ENCODE peak calls at places on chromosomes 11 and 22, in ten cellular contexts. D, H, Y, R, L, P, Z, V, E and J are unnamed samples.

GRCh38 chr11:112756166-112756565 is 205.1 kb upstream of the NCAM1 start:
- DNase-seq in Y (no peak), R (no peak), V (no peak), P (no peak), E (no peak), D (no peak), Z (no peak), H (no peak), L (no peak), J (no peak)

GRCh38 chr22:39215070-39215396 is 29.7 kb downstream of the PDGFB start:
- DNase-seq in E (no peak), Z (no peak), P (no peak), Y (no peak), L (no peak), H (no peak), R (no peak), V (no peak), D (no peak), J (no peak)

GRCh38 chr11:133082453-133082781 is 449.9 kb downstream of the OPCML start:
- DNase-seq in V (no peak), L (no peak), Y (no peak), E (no peak), H (no peak), Z (no peak), P (no peak), R (no peak), D (peak), J (peak)

GRCh38 chr11:126929186-126930085 is 71.1 kb downstream of the KIRREL3 start:
- DNase-seq in P (peak), D (peak), R (no peak), Y (no peak), V (no peak), H (no peak), E (no peak), L (no peak), Z (no peak), J (no peak)

GRCh38 chr11:92154611-92155010 is 70.0 kb upstream of the FAT3 start:
- DNase-seq in Y (no peak), R (no peak), Z (no peak), V (no peak), E (no peak), D (no peak), P (no peak), H (no peak), L (no peak), J (no peak)

GRCh38 chr11:2991477-2992233 is 474 bp downstream of the NAP1L4 start:
- DNase-seq in Y (no peak), E (no peak), L (no peak), Z (no peak), V (peak), D (peak), R (no peak), H (no peak), P (no peak), J (no peak)

GRCh38 chr11:76207642-76208378 is 1.5 kb upstream of the WNT11 start:
- DNase-seq in L (peak), E (peak), Y (peak), P (peak), V (peak), R (no peak), H (peak), Z (peak), D (peak), J (peak)

GRCh38 chr11:65696802-65697552 is 15.1 kb upstream of the KAT5 start:
- DNase-seq in L (no peak), Y (no peak), H (no peak), E (no peak), R (no peak), D (no peak), Z (no peak), P (no peak), V (no peak), J (no peak)

GRCh38 chr11:74739546-74740270 is 8.5 kb upstream of the CHRDL2 start:
- DNase-seq in D (peak), H (peak), Y (no peak), L (no peak), V (peak), E (peak), Z (no peak), P (peak), R (no peak), J (no peak)

GRCh38 chr11:60918941-60919275 is 5.0 kb downstream of the TMEM109 start:
- DNase-seq in H (no peak), P (peak), Z (no peak), R (no peak), V (no peak), Y (no peak), E (no peak), D (peak), L (no peak), J (no peak)

GRCh38 chr22:38890377-38890776 is 18.4 kb upstream of the CBX6 start:
- DNase-seq in P (no peak), D (no peak), Y (no peak), H (no peak), V (no peak), L (no peak), Z (no peak), R (no peak), E (no peak), J (no peak)

GRCh38 chr22:43303751-43304150 is 39.4 kb downstream of the SCUBE1 start:
- DNase-seq in V (no peak), Z (no peak), L (no peak), P (no peak), R (no peak), D (no peak), E (no peak), Y (no peak), H (no peak), J (no peak)

GRCh38 chr11:62013266-62014157 is 46.1 kb upstream of the FTH1 start:
- DNase-seq in L (no peak), V (no peak), H (no peak), Y (no peak), E (peak), P (no peak), R (no peak), Z (no peak), D (peak), J (peak)

GRCh38 chr11:6681949-6682348 is 1.2 kb downstream of the MRPL17 start:
- DNase-seq in H (no peak), L (no peak), R (no peak), V (no peak), Z (no peak), D (peak), E (no peak), P (no peak), Y (no peak), J (no peak)

GRCh38 chr11:118913411-118914125 is 12.2 kb downstream of the BCL9L start:
- DNase-seq in L (peak), V (no peak), R (no peak), P (no peak), E (peak), Z (no peak), H (no peak), Y (no peak), D (no peak), J (peak)

GRCh38 chr22:42162728-42163489 is 32.3 kb upstream of the CYP2D6 start:
- DNase-seq in L (no peak), V (no peak), Z (no peak), H (no peak), Y (no peak), D (no peak), P (no peak), R (no peak), E (peak), J (no peak)

GRCh38 chr22:20549232-20549841 is 41.9 kb downstream of the MED15 start:
- DNase-seq in L (peak), Z (no peak), E (peak), H (peak), D (peak), P (no peak), R (no peak), V (no peak), Y (no peak), J (no peak)

GRCh38 chr22:43421914-43422615 is 10.3 kb downstream of the MPPED1 start:
- DNase-seq in Z (no peak), R (no peak), Y (no peak), V (no peak), P (no peak), H (no peak), L (no peak), E (no peak), D (no peak), J (no peak)

GRCh38 chr22:23804781-23805291 is 18.1 kb downstream of the SMARCB1 start:
- DNase-seq in R (no peak), D (no peak), H (no peak), E (no peak), V (no peak), Y (no peak), P (peak), L (no peak), Z (no peak), J (no peak)

GRCh38 chr11:73191151-73191550 is 26.9 kb upstream of the P2RY2 start:
- DNase-seq in P (no peak), Z (no peak), R (no peak), V (no peak), E (peak), H (no peak), D (no peak), Y (no peak), L (no peak), J (no peak)

GRCh38 chr11:126172596-126173038 is 38.8 kb downstream of the RPUSD4 start:
- DNase-seq in V (no peak), D (peak), Y (no peak), R (no peak), E (no peak), H (no peak), Z (no peak), P (peak), L (no peak), J (no peak)

GRCh38 chr11:59957094-59957493 is 6.7 kb upstream of the OOSP4A start:
- DNase-seq in H (no peak), E (no peak), D (peak), P (no peak), L (no peak), R (no peak), V (no peak), Y (no peak), Z (no peak), J (no peak)

GRCh38 chr22:24427500-24428164 is at the start of gene ADORA2A:
- DNase-seq in E (peak), V (peak), Y (peak), R (no peak), P (peak), H (peak), Z (no peak), D (no peak), L (no peak), J (no peak)

GRCh38 chr11:124415356-124415923 is 9.2 kb downstream of the OR8B4 start:
- DNase-seq in P (peak), D (peak), E (no peak), V (peak), R (peak), H (no peak), Z (no peak), L (no peak), Y (no peak), J (no peak)

GRCh38 chr11:44221486-44221885 is 88.5 kb downstream of the ALX4 start:
- DNase-seq in Z (no peak), E (no peak), Y (no peak), R (no peak), V (no peak), L (no peak), D (peak), P (no peak), H (no peak), J (no peak)

GRCh38 chr11:124793466-124794278 is 6.5 kb downstream of the MSANTD2 start:
- DNase-seq in V (peak), D (peak), Y (no peak), Z (no peak), H (no peak), R (no peak), E (no peak), L (no peak), P (peak), J (no peak)

GRCh38 chr11:117686711-117687110 is 110.3 kb downstream of the DSCAML1 start:
- DNase-seq in E (no peak), L (no peak), Y (no peak), R (no peak), D (no peak), P (no peak), V (no peak), Z (no peak), H (no peak), J (no peak)

GRCh38 chr22:26367402-26368245 is 61.4 kb upstream of the ASPHD2 start:
- DNase-seq in P (peak), E (no peak), R (no peak), V (peak), H (peak), Y (peak), D (peak), Z (no peak), L (no peak), J (no peak)

GRCh38 chr11:67356867-67357561 is 3.7 kb upstream of the POLD4 start:
- DNase-seq in H (peak), P (peak), L (peak), D (peak), V (peak), R (no peak), Z (peak), E (peak), Y (peak), J (peak)